ENCODE peak calls at places on chromosomes 16 and 17, in seven cellular contexts. E is uterus; L is iPS DF 6.9; A is spleen; U is effector memory CD4-positive, alpha-beta T cell; V is right atrium auricular region; C is left lung. P is an unnamed sample.

GRCh38 chr16:57994778-57995177 is 5.7 kb downstream of the ZNF319 start:
- DNase-seq in E (no peak), L (no peak), A (peak), U (peak), V (no peak), C (peak), P (peak)

GRCh38 chr17:63249256-63250006 is 196.7 kb downstream of the CYB561 start:
- DNase-seq in E (no peak), L (no peak), A (no peak), U (no peak), V (no peak), C (no peak), P (no peak)

GRCh38 chr16:8877894-8878522 is 4.1 kb upstream of the LITAFD start:
- DNase-seq in E (no peak), L (no peak), A (no peak), U (no peak), V (no peak), C (no peak), P (no peak)

GRCh38 chr17:76867578-76868175 is 527 bp upstream of the MGAT5B start:
- DNase-seq in E (no peak), L (no peak), A (no peak), U (no peak), V (no peak), C (no peak), P (no peak)

GRCh38 chr16:58409316-58409973 is 17.2 kb downstream of the GINS3 start:
- DNase-seq in E (peak), L (no peak), A (no peak), U (no peak), V (no peak), C (no peak), P (no peak)

GRCh38 chr17:6276711-6277110 is 158.2 kb downstream of the AIPL1 start:
- DNase-seq in E (no peak), L (no peak), A (no peak), U (no peak), V (no peak), C (no peak), P (no peak)

GRCh38 chr17:28701987-28702751 is 9.5 kb downstream of the PROCA1 start:
- DNase-seq in E (no peak), L (no peak), A (no peak), U (no peak), V (no peak), C (no peak), P (no peak)

GRCh38 chr17:67421869-67422273 is 44.8 kb downstream of the PITPNC1 start:
- DNase-seq in E (no peak), L (no peak), A (no peak), U (peak), V (no peak), C (no peak), P (no peak)

GRCh38 chr17:39563476-39563875 is 44.2 kb downstream of the NEUROD2 start:
- DNase-seq in E (no peak), L (no peak), A (no peak), U (no peak), V (no peak), C (no peak), P (no peak)

GRCh38 chr17:21303441-21304065 is 19.0 kb downstream of the MAP2K3 start:
- DNase-seq in E (no peak), L (no peak), A (peak), U (no peak), V (no peak), C (no peak), P (no peak)

GRCh38 chr16:23905027-23905426 is 69.2 kb downstream of the PRKCB start:
- DNase-seq in E (peak), L (peak), A (no peak), U (no peak), V (no peak), C (peak), P (no peak)

GRCh38 chr16:85641776-85642176 is 28.7 kb downstream of the GSE1 start:
- DNase-seq in E (no peak), L (no peak), A (no peak), U (no peak), V (peak), C (no peak), P (peak)

GRCh38 chr17:62064029-62064790 is 868 bp downstream of the MED13 start:
- DNase-seq in E (no peak), L (no peak), A (no peak), U (no peak), V (no peak), C (no peak), P (no peak)

GRCh38 chr16:75456971-75457370 is 7.5 kb downstream of the TMEM170A start:
- DNase-seq in E (no peak), L (no peak), A (no peak), U (no peak), V (no peak), C (no peak), P (no peak)

GRCh38 chr17:6507535-6507934 is 48.8 kb downstream of the PITPNM3 start:
- DNase-seq in E (peak), L (no peak), A (no peak), U (no peak), V (no peak), C (no peak), P (no peak)

GRCh38 chr16:11005611-11005975 is 61.2 kb downstream of the CLEC16A start:
- DNase-seq in E (no peak), L (no peak), A (no peak), U (no peak), V (no peak), C (no peak), P (no peak)

GRCh38 chr17:7932483-7932891 is 481 bp downstream of the CNTROB start:
- DNase-seq in E (peak), L (no peak), A (peak), U (peak), V (peak), C (peak), P (no peak)

GRCh38 chr16:81451753-81452680 is 7.4 kb downstream of the CMIP start:
- DNase-seq in E (no peak), L (no peak), A (no peak), U (no peak), V (no peak), C (peak), P (peak)

GRCh38 chr17:71530227-71530626 is 590.6 kb upstream of the SOX9 start:
- DNase-seq in E (no peak), L (no peak), A (no peak), U (no peak), V (no peak), C (no peak), P (no peak)

GRCh38 chr17:14052886-14053615 is 16.3 kb upstream of the COX10 start:
- DNase-seq in E (no peak), L (no peak), A (no peak), U (no peak), V (no peak), C (no peak), P (no peak)

GRCh38 chr16:9148376-9149015 is 57.1 kb downstream of the HAPSTR1 start:
- DNase-seq in E (no peak), L (no peak), A (no peak), U (no peak), V (no peak), C (no peak), P (no peak)

GRCh38 chr17:59626756-59627155 is 7.1 kb downstream of the CLTC start:
- DNase-seq in E (no peak), L (no peak), A (no peak), U (no peak), V (no peak), C (no peak), P (no peak)

GRCh38 chr17:59620064-59620359 is 317 bp downstream of the CLTC start:
- DNase-seq in E (no peak), L (no peak), A (no peak), U (no peak), V (no peak), C (no peak), P (no peak)

GRCh38 chr17:59620518-59621259 is 994 bp downstream of the CLTC start:
- DNase-seq in E (peak), L (no peak), A (no peak), U (peak), V (no peak), C (peak), P (no peak)

GRCh38 chr17:59621771-59622170 is 2.1 kb downstream of the CLTC start:
- DNase-seq in E (no peak), L (no peak), A (no peak), U (no peak), V (no peak), C (no peak), P (no peak)

GRCh38 chr17:59623151-59623550 is 3.5 kb downstream of the CLTC start:
- DNase-seq in E (no peak), L (no peak), A (no peak), U (no peak), V (no peak), C (no peak), P (no peak)
- H3K27ac ChIP-seq in E (peak), L (no peak), A (peak), U (no peak), V (peak), C (peak), P (no peak)

GRCh38 chr17:2239882-2240430 is 63.6 kb downstream of the SMG6 start:
- DNase-seq in E (peak), L (no peak), A (no peak), U (no peak), V (peak), C (peak), P (peak)
- H3K27ac ChIP-seq in E (peak), L (no peak), A (peak), U (no peak), V (peak), C (peak), P (no peak)

DNA sequence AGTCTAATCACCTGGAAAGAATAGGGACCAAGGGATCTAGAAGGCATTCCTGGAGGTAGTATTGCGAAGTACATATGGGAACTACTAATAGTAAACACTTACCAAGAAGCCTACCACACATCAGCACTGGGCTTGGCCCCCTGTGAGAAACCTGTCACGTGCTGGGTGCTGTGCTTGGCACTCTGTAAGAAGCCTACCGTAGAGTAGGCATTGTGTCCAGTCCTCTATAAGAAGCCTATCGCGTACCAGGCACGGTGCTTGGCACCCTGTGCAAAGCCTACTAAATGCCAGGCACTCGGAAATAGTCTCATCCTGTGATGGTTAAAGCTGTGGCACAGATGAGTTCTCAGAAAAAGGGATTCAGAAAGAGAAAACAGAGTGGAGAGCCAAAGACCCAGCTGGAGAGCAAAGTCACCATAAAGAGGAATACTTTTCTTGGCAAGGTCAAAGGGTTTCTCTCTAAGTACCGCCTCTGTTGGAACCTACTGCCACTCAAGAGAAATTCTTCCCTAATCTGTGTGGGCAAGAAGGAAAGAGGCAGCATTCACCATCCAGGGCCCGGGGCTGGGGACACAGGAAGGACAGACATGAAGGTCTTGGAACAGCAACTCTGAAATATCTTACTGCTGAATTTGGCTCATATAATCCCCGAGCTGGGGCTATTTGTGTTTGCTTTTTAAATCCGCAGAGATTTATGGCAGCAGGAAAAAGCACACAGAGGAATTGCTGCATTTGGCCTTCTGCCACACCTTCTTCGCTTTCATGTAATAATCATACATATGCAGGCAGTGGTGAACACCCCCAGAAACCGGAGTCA is 81.8 kb downstream of the VAT1L start:
- DNase-seq in E (no peak), L (no peak), A (no peak), U (no peak), V (no peak), C (no peak), P (peak)
- H3K27ac ChIP-seq in E (no peak), L (no peak), A (no peak), U (no peak), V (peak), C (no peak), P (peak)

GRCh38 chr17:68433911-68434503 is 23.3 kb downstream of the WIPI1 start:
- DNase-seq in E (no peak), L (no peak), A (peak), U (no peak), V (no peak), C (no peak), P (no peak)
- H3K27ac ChIP-seq in E (no peak), L (no peak), A (no peak), U (no peak), V (peak), C (no peak), P (no peak)

DNA sequence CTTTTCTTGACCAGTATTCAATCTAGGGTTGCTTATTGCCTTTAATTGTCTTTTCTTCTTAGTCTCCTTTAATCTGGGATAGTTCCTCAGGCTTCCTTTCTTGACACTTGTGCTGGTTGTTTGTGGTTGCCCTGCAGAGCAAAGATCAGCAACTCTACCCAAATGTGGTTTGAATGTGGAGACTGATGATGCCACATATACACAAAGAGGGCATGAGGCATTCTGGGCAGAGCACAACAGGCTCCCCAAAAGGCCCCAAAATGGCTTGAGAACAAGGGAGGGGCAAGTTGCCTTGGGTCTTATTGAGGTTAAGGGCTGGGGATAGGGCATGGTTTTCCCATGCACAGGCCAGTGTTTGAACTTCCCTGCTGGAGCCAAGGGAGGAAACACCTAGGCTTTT is 29.8 kb upstream of the HOXB9 start:
- DNase-seq in E (no peak), L (no peak), A (no peak), U (no peak), V (no peak), C (no peak), P (no peak)
- H3K27ac ChIP-seq in E (no peak), L (no peak), A (no peak), U (no peak), V (no peak), C (no peak), P (no peak)

GRCh38 chr17:31565652-31566051 is 174.2 kb downstream of the RAB11FIP4 start:
- DNase-seq in E (no peak), L (no peak), A (no peak), U (no peak), V (no peak), C (no peak), P (no peak)

GRCh38 chr17:31568140-31568938 is 176.9 kb downstream of the RAB11FIP4 start:
- DNase-seq in E (peak), L (no peak), A (no peak), U (no peak), V (peak), C (no peak), P (no peak)

GRCh38 chr17:31566247-31566991 is 174.9 kb downstream of the RAB11FIP4 start:
- DNase-seq in E (no peak), L (no peak), A (no peak), U (no peak), V (no peak), C (no peak), P (no peak)

GRCh38 chr17:31564883-31565297 is 173.4 kb downstream of the RAB11FIP4 start:
- DNase-seq in E (peak), L (no peak), A (no peak), U (no peak), V (no peak), C (no peak), P (no peak)

GRCh38 chr17:31566992-31567373 is 175.5 kb downstream of the RAB11FIP4 start:
- DNase-seq in E (no peak), L (no peak), A (no peak), U (no peak), V (no peak), C (no peak), P (no peak)
- H3K27ac ChIP-seq in E (no peak), L (no peak), A (no peak), U (no peak), V (no peak), C (peak), P (peak)

DNA sequence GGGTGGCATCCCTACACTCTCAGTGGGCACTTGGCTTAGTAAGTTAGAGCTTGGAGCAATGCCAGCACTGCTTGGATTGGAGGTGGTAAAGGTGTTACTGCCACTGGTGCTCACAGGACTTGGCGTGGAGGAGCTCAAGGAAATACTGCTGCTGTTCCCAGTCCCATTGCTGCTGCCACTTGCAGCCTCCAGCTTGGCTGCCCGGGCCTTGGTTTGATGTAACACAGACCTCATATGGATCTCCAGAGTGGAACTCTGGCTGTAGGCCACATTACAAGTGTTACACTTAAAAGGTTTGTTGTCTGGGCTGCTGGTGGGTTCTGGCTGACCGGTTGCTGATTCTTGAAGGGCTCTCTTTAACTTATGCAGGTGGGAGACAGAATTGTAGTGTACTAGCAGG is 250.3 kb downstream of the ZFHX3 start:
- DNase-seq in E (no peak), L (no peak), A (no peak), U (no peak), V (no peak), C (no peak), P (no peak)
- H3K27ac ChIP-seq in E (no peak), L (no peak), A (no peak), U (no peak), V (no peak), C (no peak), P (no peak)